ENCODE peak calls at places on chromosomes 4 and X, in six cellular contexts. One of them, this sample, is unnamed.

GRCh38 chr4:82839624-82840023 is 41.0 kb upstream of the SCD5 start:
- DNase-seq in fibroblast of lung: no peak
- DNase-seq in mesenchymal stem cell: peak
- DNase-seq in small intestine: no peak
- DNase-seq in activated CD4-positive, alpha-beta T cell treated with anti-CD3 and anti-CD28 coated beads, Interleukin-2, amount 50 U/mL, for 1 hour: no peak
- DNase-seq in T-helper 1 cell: no peak
- DNase-seq in this sample: peak

GRCh38 chr4:122710434-122711308 is 21.8 kb upstream of the BBS12 start:
- DNase-seq in T-helper 1 cell: no peak
- DNase-seq in mesenchymal stem cell: no peak
- DNase-seq in activated CD4-positive, alpha-beta T cell treated with anti-CD3 and anti-CD28 coated beads, Interleukin-2, amount 50 U/mL, for 1 hour: no peak
- DNase-seq in small intestine: no peak
- DNase-seq in fibroblast of lung: peak
- DNase-seq in this sample: peak

GRCh38 chr4:128812360-128812958 is 3.0 kb downstream of the JADE1 start:
- DNase-seq in small intestine: peak
- DNase-seq in T-helper 1 cell: no peak
- DNase-seq in mesenchymal stem cell: peak
- DNase-seq in activated CD4-positive, alpha-beta T cell treated with anti-CD3 and anti-CD28 coated beads, Interleukin-2, amount 50 U/mL, for 1 hour: no peak
- DNase-seq in fibroblast of lung: peak
- DNase-seq in this sample: peak

GRCh38 chr4:157151711-157152110 is 68.8 kb upstream of the GRIA2 start:
- DNase-seq in mesenchymal stem cell: no peak
- DNase-seq in fibroblast of lung: peak
- DNase-seq in small intestine: no peak
- DNase-seq in T-helper 1 cell: no peak
- DNase-seq in activated CD4-positive, alpha-beta T cell treated with anti-CD3 and anti-CD28 coated beads, Interleukin-2, amount 50 U/mL, for 1 hour: no peak
- DNase-seq in this sample: peak

GRCh38 chrX:21996872-21997271 is 35.3 kb upstream of the PHEX start:
- DNase-seq in small intestine: no peak
- DNase-seq in fibroblast of lung: peak
- DNase-seq in mesenchymal stem cell: peak
- DNase-seq in activated CD4-positive, alpha-beta T cell treated with anti-CD3 and anti-CD28 coated beads, Interleukin-2, amount 50 U/mL, for 1 hour: no peak
- DNase-seq in T-helper 1 cell: no peak
- DNase-seq in this sample: peak

GRCh38 chr4:95129708-95130343 is 372.1 kb downstream of the BMPR1B start:
- DNase-seq in T-helper 1 cell: no peak
- DNase-seq in mesenchymal stem cell: peak
- DNase-seq in activated CD4-positive, alpha-beta T cell treated with anti-CD3 and anti-CD28 coated beads, Interleukin-2, amount 50 U/mL, for 1 hour: no peak
- DNase-seq in small intestine: peak
- DNase-seq in fibroblast of lung: peak
- DNase-seq in this sample: peak

GRCh38 chrX:11864171-11864570 is 106.1 kb downstream of the MSL3 start:
- DNase-seq in activated CD4-positive, alpha-beta T cell treated with anti-CD3 and anti-CD28 coated beads, Interleukin-2, amount 50 U/mL, for 1 hour: no peak
- DNase-seq in T-helper 1 cell: no peak
- DNase-seq in fibroblast of lung: no peak
- DNase-seq in mesenchymal stem cell: no peak
- DNase-seq in small intestine: no peak
- DNase-seq in this sample: no peak

GRCh38 chr4:53659737-53660136 is 68.5 kb upstream of the LNX1 start:
- DNase-seq in mesenchymal stem cell: no peak
- DNase-seq in fibroblast of lung: no peak
- DNase-seq in T-helper 1 cell: no peak
- DNase-seq in activated CD4-positive, alpha-beta T cell treated with anti-CD3 and anti-CD28 coated beads, Interleukin-2, amount 50 U/mL, for 1 hour: no peak
- DNase-seq in small intestine: no peak
- DNase-seq in this sample: no peak

GRCh38 chrX:31266172-31267076 is 194.6 kb upstream of the FTHL17 start:
- DNase-seq in small intestine: peak
- DNase-seq in T-helper 1 cell: no peak
- DNase-seq in activated CD4-positive, alpha-beta T cell treated with anti-CD3 and anti-CD28 coated beads, Interleukin-2, amount 50 U/mL, for 1 hour: no peak
- DNase-seq in mesenchymal stem cell: peak
- DNase-seq in fibroblast of lung: no peak
- DNase-seq in this sample: peak

GRCh38 chrX:137263374-137263773 is 229.6 kb upstream of the GPR101 start:
- DNase-seq in T-helper 1 cell: no peak
- DNase-seq in mesenchymal stem cell: no peak
- DNase-seq in small intestine: no peak
- DNase-seq in activated CD4-positive, alpha-beta T cell treated with anti-CD3 and anti-CD28 coated beads, Interleukin-2, amount 50 U/mL, for 1 hour: no peak
- DNase-seq in fibroblast of lung: no peak
- DNase-seq in this sample: no peak

GRCh38 chr4:168723020-168723419 is 226.2 kb downstream of the PALLD start:
- DNase-seq in T-helper 1 cell: no peak
- DNase-seq in activated CD4-positive, alpha-beta T cell treated with anti-CD3 and anti-CD28 coated beads, Interleukin-2, amount 50 U/mL, for 1 hour: no peak
- DNase-seq in small intestine: no peak
- DNase-seq in fibroblast of lung: peak
- DNase-seq in mesenchymal stem cell: peak
- DNase-seq in this sample: peak

GRCh38 chr4:70903282-70903603 is 1.1 kb downstream of the MOB1B start:
- DNase-seq in mesenchymal stem cell: peak
- DNase-seq in fibroblast of lung: no peak
- DNase-seq in small intestine: no peak
- DNase-seq in activated CD4-positive, alpha-beta T cell treated with anti-CD3 and anti-CD28 coated beads, Interleukin-2, amount 50 U/mL, for 1 hour: no peak
- DNase-seq in T-helper 1 cell: no peak
- DNase-seq in this sample: peak

GRCh38 chr4:11566440-11567022 is 137.8 kb upstream of the HS3ST1 start:
- DNase-seq in mesenchymal stem cell: no peak
- DNase-seq in activated CD4-positive, alpha-beta T cell treated with anti-CD3 and anti-CD28 coated beads, Interleukin-2, amount 50 U/mL, for 1 hour: no peak
- DNase-seq in T-helper 1 cell: no peak
- DNase-seq in small intestine: peak
- DNase-seq in fibroblast of lung: peak
- DNase-seq in this sample: peak

GRCh38 chrX:41336447-41336846 is 2.5 kb downstream of the DDX3X start:
- DNase-seq in fibroblast of lung: no peak
- DNase-seq in small intestine: no peak
- DNase-seq in T-helper 1 cell: no peak
- DNase-seq in activated CD4-positive, alpha-beta T cell treated with anti-CD3 and anti-CD28 coated beads, Interleukin-2, amount 50 U/mL, for 1 hour: no peak
- DNase-seq in mesenchymal stem cell: no peak
- DNase-seq in this sample: no peak

GRCh38 chrX:115560211-115560977 is 580 bp upstream of the PLS3 start:
- DNase-seq in activated CD4-positive, alpha-beta T cell treated with anti-CD3 and anti-CD28 coated beads, Interleukin-2, amount 50 U/mL, for 1 hour: no peak
- DNase-seq in fibroblast of lung: no peak
- DNase-seq in T-helper 1 cell: no peak
- DNase-seq in small intestine: peak
- DNase-seq in mesenchymal stem cell: peak
- DNase-seq in this sample: peak

GRCh38 chr4:123256901-123257300 is 139.7 kb upstream of the SPRY1 start:
- DNase-seq in small intestine: no peak
- DNase-seq in fibroblast of lung: no peak
- DNase-seq in activated CD4-positive, alpha-beta T cell treated with anti-CD3 and anti-CD28 coated beads, Interleukin-2, amount 50 U/mL, for 1 hour: no peak
- DNase-seq in T-helper 1 cell: no peak
- DNase-seq in mesenchymal stem cell: no peak
- DNase-seq in this sample: no peak

GRCh38 chr4:166902941-166903340 is 331.4 kb downstream of the SPOCK3 start:
- DNase-seq in mesenchymal stem cell: no peak
- DNase-seq in fibroblast of lung: no peak
- DNase-seq in small intestine: no peak
- DNase-seq in activated CD4-positive, alpha-beta T cell treated with anti-CD3 and anti-CD28 coated beads, Interleukin-2, amount 50 U/mL, for 1 hour: no peak
- DNase-seq in T-helper 1 cell: no peak
- DNase-seq in this sample: no peak